ENCODE peak calls at places on chromosomes 4 and X, in four cellular contexts. G, T, E and O are unnamed samples.

GRCh38 chr4:109128589-109128988 is 173.9 kb downstream of the COL25A1 start:
- DNase-seq in G (no peak), T (no peak), E (no peak), O (no peak)

GRCh38 chrX:12956704-12957541 is 18.0 kb upstream of the TMSB4X start:
- DNase-seq in G (peak), T (peak), E (no peak), O (no peak)

GRCh38 chr4:167233523-167234387 is 539 bp downstream of the SPOCK3 start:
- DNase-seq in G (no peak), T (no peak), E (no peak), O (no peak)

GRCh38 chr4:110268352-110268751 is 69.9 kb upstream of the ELOVL6 start:
- DNase-seq in G (no peak), T (peak), E (no peak), O (no peak)

GRCh38 chrX:46863072-46863471 is 26.2 kb downstream of the RP2 start:
- DNase-seq in G (no peak), T (no peak), E (no peak), O (no peak)

GRCh38 chrX:10028283-10029104 is 61.3 kb downstream of the CLDN34 start:
- DNase-seq in G (no peak), T (no peak), E (peak), O (no peak)

GRCh38 chrX:17412692-17413091 is 37.7 kb downstream of the NHS start:
- DNase-seq in G (no peak), T (no peak), E (no peak), O (no peak)

GRCh38 chr4:182447938-182448280 is 204.7 kb downstream of the TENM3 start:
- DNase-seq in G (no peak), T (no peak), E (no peak), O (no peak)

GRCh38 chr4:11626046-11626445 is 197.4 kb upstream of the HS3ST1 start:
- DNase-seq in G (no peak), T (no peak), E (no peak), O (no peak)

GRCh38 chr4:115781528-115782146 is 668.2 kb upstream of the NDST4 start:
- DNase-seq in G (no peak), T (peak), E (no peak), O (no peak)

GRCh38 chrX:40496728-40497127 is 84.0 kb upstream of the ATP6AP2 start:
- DNase-seq in G (peak), T (no peak), E (no peak), O (no peak)

GRCh38 chr4:156223985-156224384 is 270.3 kb upstream of the CTSO start:
- DNase-seq in G (no peak), T (no peak), E (no peak), O (no peak)

GRCh38 chrX:133857648-133858269 is 127.6 kb downstream of the GPC3 start:
- DNase-seq in G (no peak), T (no peak), E (no peak), O (no peak)

GRCh38 chrX:120672389-120672788 is 42.5 kb upstream of the C1GALT1C1 start:
- DNase-seq in G (peak), T (no peak), E (peak), O (no peak)

GRCh38 chrX:108225456-108225730 is 133.8 kb downstream of the ATG4A start:
- DNase-seq in G (no peak), T (no peak), E (no peak), O (no peak)

GRCh38 chrX:44305921-44306320 is 37.6 kb downstream of the EFHC2 start:
- DNase-seq in G (no peak), T (no peak), E (no peak), O (no peak)

GRCh38 chr4:184746532-184746870 is 12.6 kb upstream of the CENPU start:
- DNase-seq in G (peak), T (no peak), E (peak), O (no peak)

DNA sequence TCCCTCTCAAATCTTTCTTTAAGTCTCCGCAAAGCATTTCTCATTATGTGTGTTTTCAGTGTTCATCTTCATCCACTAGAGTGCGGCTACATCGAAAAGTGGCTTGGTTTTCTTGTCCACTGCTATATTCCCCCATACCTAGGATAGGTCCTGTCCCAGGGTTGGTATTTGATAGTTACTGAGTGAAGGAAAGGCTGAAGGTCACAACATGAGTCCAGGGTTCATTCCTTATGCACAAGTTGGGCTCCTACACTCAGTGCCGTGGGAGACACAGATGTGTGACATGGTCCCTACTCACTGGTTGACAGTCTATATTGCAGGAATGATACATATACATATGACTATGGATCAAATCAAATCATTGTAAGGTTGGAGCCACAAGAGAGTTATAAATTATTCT is 55.4 kb upstream of the RELL1 start:
- DNase-seq in G (no peak), T (no peak), E (no peak), O (no peak)
- TF ChIP-seq CTCF in G (no peak), T (no peak), E (no peak), O (no peak)

GRCh38 chr4:13403326-13403725 is 80.8 kb downstream of the RAB28 start:
- DNase-seq in G (no peak), T (no peak), E (no peak), O (no peak)

GRCh38 chr4:13403833-13404232 is 80.3 kb downstream of the RAB28 start:
- DNase-seq in G (no peak), T (no peak), E (no peak), O (no peak)

GRCh38 chr4:13396161-13396560 is 88.0 kb downstream of the RAB28 start:
- DNase-seq in G (no peak), T (no peak), E (no peak), O (no peak)

GRCh38 chr4:13399257-13399656 is 84.9 kb downstream of the RAB28 start:
- DNase-seq in G (no peak), T (no peak), E (no peak), O (no peak)
- H3K27ac ChIP-seq in G (no peak), T (no peak), E (no peak), O (no peak)

GRCh38 chr4:153758688-153759406 is 977 bp downstream of the RNF175 start:
- DNase-seq in G (no peak), T (no peak), E (no peak), O (no peak)

GRCh38 chr4:153763404-153763803 is 3.6 kb upstream of the RNF175 start:
- DNase-seq in G (no peak), T (no peak), E (no peak), O (no peak)

GRCh38 chr4:153758136-153758535 is 1.7 kb downstream of the RNF175 start:
- DNase-seq in G (no peak), T (no peak), E (no peak), O (no peak)

GRCh38 chr4:153757407-153757806 is 2.4 kb downstream of the RNF175 start:
- DNase-seq in G (no peak), T (no peak), E (no peak), O (no peak)

GRCh38 chr4:153759407-153760226 is at the start of gene RNF175:
- DNase-seq in G (no peak), T (no peak), E (no peak), O (no peak)
- H3K4me3 ChIP-seq in G (peak), T (no peak), E (peak), O (peak)

DNA sequence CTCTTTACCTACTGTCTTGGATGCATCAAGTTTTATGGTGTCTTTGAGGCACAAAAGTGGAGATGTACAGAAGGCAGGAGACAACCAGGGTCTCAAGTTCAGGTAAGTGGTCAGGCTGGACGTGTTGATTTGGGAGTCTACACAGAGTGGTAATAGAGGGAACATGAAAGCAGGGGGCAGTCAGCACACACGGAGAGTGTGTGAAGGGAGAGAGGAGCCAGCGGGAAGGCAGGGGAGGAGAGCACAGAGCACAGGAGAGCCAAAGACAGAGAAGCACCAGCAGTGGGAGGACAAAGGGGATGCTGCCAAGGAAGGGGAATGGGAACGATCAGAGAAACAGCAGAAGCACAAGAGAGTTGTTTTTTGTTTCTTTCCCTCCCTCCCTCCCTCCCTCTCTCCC is 32.9 kb downstream of the TMEM150C start:
- DNase-seq in G (no peak), T (no peak), E (no peak), O (no peak)
- TF ChIP-seq CTCF in G (no peak), T (no peak), E (no peak), O (no peak)

DNA sequence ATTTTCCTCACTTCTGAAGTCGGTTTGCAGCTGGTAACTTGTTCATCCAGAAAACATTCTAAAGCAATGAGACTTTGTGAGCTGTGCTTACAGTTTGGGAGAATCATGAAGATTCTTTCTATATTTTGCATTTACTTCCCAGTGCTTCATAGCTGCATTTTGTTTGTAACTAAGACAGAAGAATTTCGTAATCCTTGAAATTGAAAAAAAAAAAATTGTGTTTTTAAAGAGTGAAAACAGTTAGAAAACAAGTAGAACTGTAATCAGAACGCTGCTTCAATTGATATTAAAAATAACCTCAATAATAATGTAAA is 392.4 kb downstream of the UNC5C start:
- DNase-seq in G (no peak), T (no peak), E (no peak), O (no peak)
- H3K27ac ChIP-seq in G (no peak), T (peak), E (no peak), O (no peak)

GRCh38 chr4:25032126-25032525 is 1.4 kb upstream of the LGI2 start:
- DNase-seq in G (no peak), T (no peak), E (no peak), O (no peak)

GRCh38 chr4:25030283-25031076 is at the start of gene LGI2:
- DNase-seq in G (peak), T (no peak), E (peak), O (no peak)

GRCh38 chr4:25029479-25030282 is 1.1 kb downstream of the LGI2 start:
- DNase-seq in G (no peak), T (no peak), E (no peak), O (no peak)

DNA sequence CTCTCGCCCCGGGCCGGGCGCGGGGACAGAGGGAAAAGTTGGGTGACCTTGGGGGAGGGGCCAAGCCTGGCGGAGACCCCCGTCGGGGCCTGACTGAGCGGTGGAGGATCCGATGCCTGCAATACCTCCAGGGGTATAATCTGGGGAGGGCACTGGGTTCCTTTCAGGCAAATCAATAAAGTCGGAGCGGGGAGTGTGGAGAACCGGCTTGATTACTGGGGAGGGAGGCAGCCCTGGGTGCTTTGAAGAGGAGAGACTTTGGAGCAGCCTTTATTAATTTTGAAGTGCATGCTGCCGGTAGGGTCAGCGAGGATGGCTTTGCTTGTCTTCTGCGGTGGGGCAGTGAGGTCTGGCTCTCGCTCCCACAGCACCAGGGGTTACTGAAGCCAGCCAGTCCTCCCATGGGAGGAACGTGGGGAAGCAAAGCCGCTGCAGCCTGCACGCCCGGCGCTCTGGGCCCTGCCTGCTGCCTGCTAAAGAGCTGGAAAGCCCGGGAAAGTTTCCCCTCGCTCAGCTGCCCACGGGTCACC is 396 bp upstream of the LGI2 start:
- DNase-seq in G (no peak), T (no peak), E (peak), O (peak)
- H3K4me3 ChIP-seq in G (peak), T (no peak), E (peak), O (peak)

DNA sequence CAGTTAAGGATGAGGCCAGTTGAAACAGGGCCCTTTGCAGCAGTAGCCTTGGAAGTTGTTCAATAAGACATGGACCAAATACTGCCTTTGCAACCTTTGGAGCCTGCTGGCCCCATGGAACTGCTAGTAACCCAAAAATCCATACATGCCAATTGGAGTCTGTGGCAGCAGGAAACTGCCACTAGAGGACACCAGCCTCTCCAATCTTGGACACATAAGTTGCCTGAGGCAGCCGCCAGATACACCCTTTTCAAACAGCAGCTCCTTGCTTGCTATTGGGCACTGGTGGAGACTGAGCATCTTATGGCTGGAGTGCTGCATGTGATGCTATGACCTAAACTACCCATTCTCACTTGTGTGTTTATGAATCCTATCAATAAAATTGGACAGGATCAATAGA is 14.8 kb upstream of the LAP3 start:
- DNase-seq in G (no peak), T (no peak), E (no peak), O (peak)
- TF ChIP-seq CTCF in G (peak), T (peak), E (no peak), O (no peak)